ENCODE peak calls at places on chromosomes 2 and 18, in eight cellular contexts. One of them, this sample, is unnamed.

GRCh38 chr2:19474128-19474527 is 115.7 kb upstream of the OSR1 start:
- DNase-seq in uterus: peak
- DNase-seq in Peyer's patch: peak
- DNase-seq in sigmoid colon: peak
- DNase-seq in erythroblast: no peak
- DNase-seq in stomach: no peak
- DNase-seq in A549: no peak
- DNase-seq in IMR-90: peak
- DNase-seq in this sample: no peak

GRCh38 chr2:20579866-20580265 is 71.0 kb downstream of the HS1BP3 start:
- DNase-seq in IMR-90: no peak
- DNase-seq in Peyer's patch: no peak
- DNase-seq in uterus: no peak
- DNase-seq in A549: no peak
- DNase-seq in sigmoid colon: peak
- DNase-seq in erythroblast: peak
- DNase-seq in stomach: peak
- DNase-seq in this sample: no peak

GRCh38 chr18:68150976-68151375 is 563.9 kb downstream of the TMX3 start:
- DNase-seq in sigmoid colon: no peak
- DNase-seq in stomach: no peak
- DNase-seq in uterus: no peak
- DNase-seq in erythroblast: no peak
- DNase-seq in IMR-90: no peak
- DNase-seq in Peyer's patch: no peak
- DNase-seq in A549: no peak
- DNase-seq in this sample: no peak

GRCh38 chr2:170177950-170178781 is at the start of gene MYO3B:
- DNase-seq in Peyer's patch: no peak
- DNase-seq in erythroblast: no peak
- DNase-seq in IMR-90: peak
- DNase-seq in sigmoid colon: no peak
- DNase-seq in uterus: no peak
- DNase-seq in A549: no peak
- DNase-seq in stomach: no peak
- DNase-seq in this sample: no peak

GRCh38 chr2:183868153-183868552 is 730.2 kb upstream of the ZNF804A start:
- DNase-seq in A549: no peak
- DNase-seq in IMR-90: no peak
- DNase-seq in uterus: no peak
- DNase-seq in erythroblast: no peak
- DNase-seq in stomach: no peak
- DNase-seq in sigmoid colon: no peak
- DNase-seq in Peyer's patch: no peak
- DNase-seq in this sample: no peak

GRCh38 chr2:20382965-20383800 is 32.5 kb upstream of the PUM2 start:
- DNase-seq in IMR-90: peak
- DNase-seq in sigmoid colon: no peak
- DNase-seq in erythroblast: no peak
- DNase-seq in Peyer's patch: no peak
- DNase-seq in uterus: no peak
- DNase-seq in stomach: no peak
- DNase-seq in A549: peak
- DNase-seq in this sample: no peak

GRCh38 chr18:13797157-13797611 is 26.8 kb upstream of the MC5R start:
- DNase-seq in IMR-90: no peak
- DNase-seq in erythroblast: no peak
- DNase-seq in Peyer's patch: no peak
- DNase-seq in sigmoid colon: no peak
- DNase-seq in uterus: no peak
- DNase-seq in stomach: no peak
- DNase-seq in A549: no peak
- DNase-seq in this sample: no peak

GRCh38 chr2:212914392-212914791 is 237.0 kb downstream of the IKZF2 start:
- DNase-seq in stomach: no peak
- DNase-seq in A549: no peak
- DNase-seq in sigmoid colon: no peak
- DNase-seq in uterus: no peak
- DNase-seq in IMR-90: peak
- DNase-seq in Peyer's patch: no peak
- DNase-seq in erythroblast: no peak
- DNase-seq in this sample: no peak

GRCh38 chr2:27152796-27153464 is 4.1 kb downstream of the TCF23 start:
- DNase-seq in Peyer's patch: no peak
- DNase-seq in IMR-90: peak
- DNase-seq in A549: no peak
- DNase-seq in sigmoid colon: no peak
- DNase-seq in uterus: no peak
- DNase-seq in erythroblast: no peak
- DNase-seq in stomach: no peak
- DNase-seq in this sample: no peak

DNA sequence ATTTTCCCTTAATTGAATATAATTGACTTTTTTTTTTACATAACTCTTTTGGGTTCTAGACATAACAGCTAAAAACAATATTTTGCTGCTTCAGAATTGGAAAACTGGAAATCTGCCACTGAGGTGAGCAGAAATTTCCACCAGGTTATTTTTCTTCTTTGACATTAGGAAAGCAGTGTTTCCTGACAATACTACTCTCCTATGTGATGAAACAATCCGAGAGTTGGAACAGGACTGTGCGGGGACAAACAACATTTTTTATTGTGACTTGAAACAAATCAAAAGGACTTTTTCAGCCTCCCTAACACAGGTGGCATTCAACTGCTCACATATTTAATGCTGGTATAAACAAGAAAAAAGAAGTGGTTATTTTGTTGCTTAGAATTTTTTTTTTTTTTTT is 237.2 kb downstream of the RNF152 start:
- DNase-seq in stomach: no peak
- DNase-seq in IMR-90: no peak
- DNase-seq in sigmoid colon: no peak
- DNase-seq in A549: no peak
- DNase-seq in uterus: no peak
- DNase-seq in Peyer's patch: no peak
- DNase-seq in erythroblast: no peak
- DNase-seq in this sample: no peak
- TF ChIP-seq POLR2A in stomach: no peak
- TF ChIP-seq POLR2A in IMR-90: no peak
- TF ChIP-seq POLR2A in sigmoid colon: no peak
- TF ChIP-seq POLR2A in A549: no peak
- TF ChIP-seq POLR2A in uterus: no peak
- TF ChIP-seq POLR2A in Peyer's patch: no peak
- TF ChIP-seq POLR2A in erythroblast: no peak
- TF ChIP-seq POLR2A in this sample: no peak

GRCh38 chr2:24970483-24971299 is 1.1 kb downstream of the DNAJC27 start:
- DNase-seq in uterus: no peak
- DNase-seq in A549: peak
- DNase-seq in IMR-90: peak
- DNase-seq in erythroblast: peak
- DNase-seq in Peyer's patch: no peak
- DNase-seq in stomach: no peak
- DNase-seq in sigmoid colon: peak
- DNase-seq in this sample: no peak

GRCh38 chr2:24971300-24971549 is 530 bp downstream of the DNAJC27 start:
- DNase-seq in Peyer's patch: no peak
- DNase-seq in uterus: no peak
- DNase-seq in stomach: peak
- DNase-seq in IMR-90: no peak
- DNase-seq in A549: no peak
- DNase-seq in erythroblast: peak
- DNase-seq in sigmoid colon: no peak
- DNase-seq in this sample: no peak

GRCh38 chr2:24971550-24972314 is at the start of gene DNAJC27:
- DNase-seq in sigmoid colon: peak
- DNase-seq in IMR-90: peak
- DNase-seq in Peyer's patch: peak
- DNase-seq in uterus: peak
- DNase-seq in erythroblast: peak
- DNase-seq in A549: peak
- DNase-seq in stomach: peak
- DNase-seq in this sample: peak

GRCh38 chr2:24972315-24972958 is 682 bp upstream of the DNAJC27 start:
- DNase-seq in sigmoid colon: peak
- DNase-seq in A549: peak
- DNase-seq in uterus: peak
- DNase-seq in Peyer's patch: peak
- DNase-seq in IMR-90: no peak
- DNase-seq in stomach: no peak
- DNase-seq in erythroblast: peak
- DNase-seq in this sample: peak

DNA sequence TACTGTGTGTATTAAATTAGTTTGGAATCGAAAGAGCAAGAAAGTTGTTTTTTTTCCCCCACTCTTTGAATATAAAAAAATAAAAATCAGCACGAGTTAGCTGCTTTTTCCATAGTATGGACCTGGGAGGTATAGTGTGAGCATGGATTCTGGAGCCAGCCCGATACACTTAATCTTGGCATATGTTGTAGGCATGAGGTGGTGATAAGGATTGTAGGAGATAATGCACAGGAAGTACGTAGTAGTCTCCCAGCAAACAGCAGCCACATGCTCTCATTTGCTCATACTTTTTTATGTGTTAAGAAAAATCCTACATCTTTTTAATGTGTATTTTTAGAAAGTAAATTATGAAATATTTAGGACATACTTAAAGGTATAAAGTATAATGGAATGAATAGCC is 2.1 kb upstream of the DNAJC27 start:
- DNase-seq in stomach: no peak
- DNase-seq in uterus: no peak
- DNase-seq in A549: no peak
- DNase-seq in Peyer's patch: no peak
- DNase-seq in erythroblast: peak
- DNase-seq in IMR-90: no peak
- DNase-seq in sigmoid colon: no peak
- DNase-seq in this sample: no peak
- TF ChIP-seq POLR2A in stomach: no peak
- TF ChIP-seq POLR2A in uterus: no peak
- TF ChIP-seq POLR2A in A549: no peak
- TF ChIP-seq POLR2A in Peyer's patch: no peak
- TF ChIP-seq POLR2A in erythroblast: no peak
- TF ChIP-seq POLR2A in IMR-90: no peak
- TF ChIP-seq POLR2A in sigmoid colon: no peak
- TF ChIP-seq POLR2A in this sample: no peak

GRCh38 chr2:190319557-190320498 is at the start of gene HIBCH:
- DNase-seq in erythroblast: peak
- DNase-seq in A549: peak
- DNase-seq in sigmoid colon: peak
- DNase-seq in Peyer's patch: peak
- DNase-seq in uterus: peak
- DNase-seq in IMR-90: peak
- DNase-seq in stomach: peak
- DNase-seq in this sample: peak

GRCh38 chr2:190318931-190319556 is 582 bp downstream of the HIBCH start:
- DNase-seq in uterus: no peak
- DNase-seq in sigmoid colon: no peak
- DNase-seq in IMR-90: peak
- DNase-seq in stomach: no peak
- DNase-seq in erythroblast: peak
- DNase-seq in Peyer's patch: peak
- DNase-seq in A549: no peak
- DNase-seq in this sample: no peak

GRCh38 chr2:190318514-190318913 is 1.1 kb downstream of the HIBCH start:
- DNase-seq in IMR-90: no peak
- DNase-seq in stomach: no peak
- DNase-seq in A549: no peak
- DNase-seq in uterus: no peak
- DNase-seq in erythroblast: no peak
- DNase-seq in Peyer's patch: no peak
- DNase-seq in sigmoid colon: no peak
- DNase-seq in this sample: no peak

GRCh38 chr2:190325588-190325987 is 6.0 kb upstream of the HIBCH start:
- DNase-seq in uterus: no peak
- DNase-seq in IMR-90: no peak
- DNase-seq in stomach: no peak
- DNase-seq in sigmoid colon: no peak
- DNase-seq in Peyer's patch: no peak
- DNase-seq in erythroblast: no peak
- DNase-seq in A549: no peak
- DNase-seq in this sample: no peak

GRCh38 chr2:190320696-190321095 is 1.1 kb upstream of the HIBCH start:
- DNase-seq in A549: no peak
- DNase-seq in Peyer's patch: no peak
- DNase-seq in sigmoid colon: no peak
- DNase-seq in uterus: no peak
- DNase-seq in erythroblast: no peak
- DNase-seq in stomach: no peak
- DNase-seq in IMR-90: no peak
- DNase-seq in this sample: no peak
- TF ChIP-seq POLR2A in A549: no peak
- TF ChIP-seq POLR2A in Peyer's patch: no peak
- TF ChIP-seq POLR2A in sigmoid colon: no peak
- TF ChIP-seq POLR2A in uterus: no peak
- TF ChIP-seq POLR2A in erythroblast: no peak
- TF ChIP-seq POLR2A in stomach: no peak
- TF ChIP-seq POLR2A in IMR-90: no peak
- TF ChIP-seq POLR2A in this sample: no peak

GRCh38 chr2:98468621-98469236 is 24.1 kb downstream of the INPP4A start:
- DNase-seq in IMR-90: peak
- DNase-seq in uterus: no peak
- DNase-seq in A549: no peak
- DNase-seq in stomach: no peak
- DNase-seq in Peyer's patch: no peak
- DNase-seq in erythroblast: no peak
- DNase-seq in sigmoid colon: peak
- DNase-seq in this sample: no peak

GRCh38 chr2:98471402-98472131 is 26.9 kb downstream of the INPP4A start:
- DNase-seq in sigmoid colon: peak
- DNase-seq in IMR-90: no peak
- DNase-seq in A549: no peak
- DNase-seq in erythroblast: no peak
- DNase-seq in Peyer's patch: peak
- DNase-seq in uterus: no peak
- DNase-seq in stomach: peak
- DNase-seq in this sample: no peak

GRCh38 chr2:98472132-98472650 is 27.5 kb downstream of the INPP4A start:
- DNase-seq in A549: no peak
- DNase-seq in Peyer's patch: peak
- DNase-seq in IMR-90: no peak
- DNase-seq in sigmoid colon: peak
- DNase-seq in erythroblast: peak
- DNase-seq in uterus: no peak
- DNase-seq in stomach: peak
- DNase-seq in this sample: no peak

GRCh38 chr2:98469862-98470544 is 25.3 kb downstream of the INPP4A start:
- DNase-seq in Peyer's patch: peak
- DNase-seq in uterus: no peak
- DNase-seq in sigmoid colon: peak
- DNase-seq in erythroblast: no peak
- DNase-seq in stomach: no peak
- DNase-seq in IMR-90: no peak
- DNase-seq in A549: no peak
- DNase-seq in this sample: no peak

DNA sequence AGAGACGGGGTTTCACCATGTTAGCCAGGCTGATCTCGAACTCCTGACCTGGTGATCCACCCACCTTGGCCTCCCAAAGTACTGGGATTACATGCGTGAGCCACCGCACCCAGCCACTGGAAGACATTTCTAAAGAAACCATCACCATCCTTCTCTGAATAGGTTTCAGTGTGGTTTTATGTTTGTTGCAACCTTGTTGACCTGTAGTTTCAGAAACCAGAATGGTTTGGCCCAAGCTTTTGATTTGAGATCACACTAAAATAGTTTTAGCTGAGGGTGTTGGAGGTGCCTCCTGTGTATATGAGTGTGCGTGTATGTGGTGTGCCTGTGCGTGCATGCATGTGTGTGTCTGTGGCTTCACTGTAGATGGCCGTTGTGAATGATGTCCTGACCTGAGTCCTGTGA is 26.2 kb downstream of the INPP4A start:
- DNase-seq in sigmoid colon: peak
- DNase-seq in uterus: no peak
- DNase-seq in A549: no peak
- DNase-seq in Peyer's patch: peak
- DNase-seq in erythroblast: no peak
- DNase-seq in stomach: no peak
- DNase-seq in IMR-90: no peak
- DNase-seq in this sample: no peak
- TF ChIP-seq POLR2A in sigmoid colon: no peak
- TF ChIP-seq POLR2A in uterus: no peak
- TF ChIP-seq POLR2A in A549: no peak
- TF ChIP-seq POLR2A in Peyer's patch: no peak
- TF ChIP-seq POLR2A in erythroblast: no peak
- TF ChIP-seq POLR2A in stomach: no peak
- TF ChIP-seq POLR2A in IMR-90: no peak
- TF ChIP-seq POLR2A in this sample: no peak